ENCODE peak calls at places on chromosome 19, in eight cellular contexts. One of them, this sample, is unnamed.

GRCh38 chr19:33464010-33464732 is 57.4 kb downstream of the PEPD start:
- DNase-seq in adrenal gland: no peak
- DNase-seq in RPMI8226: no peak
- DNase-seq in HS-5: no peak
- DNase-seq in endodermal cell: peak
- DNase-seq in nephron progenitor cell: no peak
- DNase-seq in GM23248: no peak
- DNase-seq in endothelial cell: no peak
- DNase-seq in this sample: no peak

GRCh38 chr19:50875795-50876422 is 2.7 kb downstream of the KLK2 start:
- DNase-seq in GM23248: no peak
- DNase-seq in endodermal cell: no peak
- DNase-seq in HS-5: no peak
- DNase-seq in RPMI8226: peak
- DNase-seq in endothelial cell: no peak
- DNase-seq in adrenal gland: no peak
- DNase-seq in nephron progenitor cell: no peak
- DNase-seq in this sample: no peak

GRCh38 chr19:43148233-43148632 is 38.1 kb downstream of the PSG5 start:
- DNase-seq in endothelial cell: no peak
- DNase-seq in nephron progenitor cell: no peak
- DNase-seq in RPMI8226: no peak
- DNase-seq in HS-5: peak
- DNase-seq in endodermal cell: no peak
- DNase-seq in GM23248: peak
- DNase-seq in adrenal gland: no peak
- DNase-seq in this sample: peak

GRCh38 chr19:33047422-33047821 is 17.3 kb downstream of the RHPN2 start:
- DNase-seq in adrenal gland: no peak
- DNase-seq in GM23248: no peak
- DNase-seq in nephron progenitor cell: no peak
- DNase-seq in endodermal cell: peak
- DNase-seq in endothelial cell: no peak
- DNase-seq in HS-5: no peak
- DNase-seq in RPMI8226: no peak
- DNase-seq in this sample: peak

GRCh38 chr19:46925548-46925950 is 64.8 kb downstream of the ARHGAP35 start:
- DNase-seq in nephron progenitor cell: no peak
- DNase-seq in endodermal cell: no peak
- DNase-seq in HS-5: no peak
- DNase-seq in adrenal gland: no peak
- DNase-seq in endothelial cell: no peak
- DNase-seq in GM23248: peak
- DNase-seq in RPMI8226: no peak
- DNase-seq in this sample: peak

GRCh38 chr19:7953060-7953459 is 9.6 kb upstream of the TIMM44 start:
- DNase-seq in endodermal cell: no peak
- DNase-seq in endothelial cell: no peak
- DNase-seq in RPMI8226: no peak
- DNase-seq in nephron progenitor cell: no peak
- DNase-seq in HS-5: no peak
- DNase-seq in GM23248: peak
- DNase-seq in adrenal gland: no peak
- DNase-seq in this sample: peak

GRCh38 chr19:55647732-55648656 is at the start of gene CCDC106:
- DNase-seq in HS-5: no peak
- DNase-seq in nephron progenitor cell: peak
- DNase-seq in endothelial cell: peak
- DNase-seq in GM23248: peak
- DNase-seq in adrenal gland: peak
- DNase-seq in endodermal cell: peak
- DNase-seq in RPMI8226: peak
- DNase-seq in this sample: peak

GRCh38 chr19:45473366-45474190 is 5.8 kb downstream of the FOSB start:
- DNase-seq in RPMI8226: no peak
- DNase-seq in endothelial cell: no peak
- DNase-seq in GM23248: peak
- DNase-seq in nephron progenitor cell: no peak
- DNase-seq in adrenal gland: no peak
- DNase-seq in endodermal cell: no peak
- DNase-seq in HS-5: no peak
- DNase-seq in this sample: no peak

GRCh38 chr19:1655131-1655981 is 2.9 kb upstream of the TCF3 start:
- DNase-seq in adrenal gland: no peak
- DNase-seq in endothelial cell: no peak
- DNase-seq in GM23248: no peak
- DNase-seq in HS-5: no peak
- DNase-seq in endodermal cell: no peak
- DNase-seq in RPMI8226: no peak
- DNase-seq in nephron progenitor cell: no peak
- DNase-seq in this sample: no peak

GRCh38 chr19:48123907-48124675 is 13.5 kb upstream of the PLA2G4C start:
- DNase-seq in adrenal gland: no peak
- DNase-seq in nephron progenitor cell: no peak
- DNase-seq in RPMI8226: no peak
- DNase-seq in endothelial cell: no peak
- DNase-seq in GM23248: peak
- DNase-seq in HS-5: peak
- DNase-seq in endodermal cell: no peak
- DNase-seq in this sample: peak

GRCh38 chr19:13042443-13043130 is 47.3 kb downstream of the NFIX start:
- DNase-seq in HS-5: no peak
- DNase-seq in endothelial cell: no peak
- DNase-seq in GM23248: peak
- DNase-seq in RPMI8226: no peak
- DNase-seq in adrenal gland: no peak
- DNase-seq in endodermal cell: no peak
- DNase-seq in nephron progenitor cell: no peak
- DNase-seq in this sample: no peak

This sample was measured in astrocyte.